ENCODE peak calls at places on chromosomes 4 and X, in five cellular contexts. One of them, this sample, is unnamed.

GRCh38 chr4:1179089-1179441 is 6.7 kb upstream of the SPON2 start:
- DNase-seq in AG08396: no peak
- DNase-seq in BJ: no peak
- DNase-seq in GM04503: no peak
- DNase-seq in ELF-1: no peak
- DNase-seq in this sample: no peak

GRCh38 chr4:52618795-52619590 is 40.1 kb downstream of the USP46 start:
- DNase-seq in AG08396: no peak
- DNase-seq in BJ: no peak
- DNase-seq in GM04503: no peak
- DNase-seq in ELF-1: peak; percentile 65
- DNase-seq in this sample: no peak

GRCh38 chr4:189177130-189177529 is 763.5 kb upstream of the FRG1 start:
- DNase-seq in AG08396: no peak
- DNase-seq in BJ: no peak
- DNase-seq in GM04503: no peak
- DNase-seq in ELF-1: no peak
- DNase-seq in this sample: no peak

GRCh38 chrX:46208225-46208854 is 336.9 kb downstream of the ZNF674 start:
- DNase-seq in AG08396: no peak
- DNase-seq in BJ: peak; percentile 48
- DNase-seq in GM04503: peak; percentile 25
- DNase-seq in ELF-1: no peak
- DNase-seq in this sample: no peak

GRCh38 chr4:138162259-138162658 is 79.9 kb downstream of the SLC7A11 start:
- DNase-seq in AG08396: no peak
- DNase-seq in BJ: no peak
- DNase-seq in GM04503: no peak
- DNase-seq in ELF-1: no peak
- DNase-seq in this sample: no peak

GRCh38 chr4:146369446-146369845 is 152.3 kb downstream of the SLC10A7 start:
- DNase-seq in AG08396: no peak
- DNase-seq in BJ: no peak
- DNase-seq in GM04503: no peak
- DNase-seq in ELF-1: no peak
- DNase-seq in this sample: no peak

GRCh38 chrX:72094894-72095293 is 36.8 kb downstream of the RTL5 start:
- DNase-seq in AG08396: peak; percentile 16
- DNase-seq in BJ: no peak
- DNase-seq in GM04503: no peak
- DNase-seq in ELF-1: peak; percentile 44
- DNase-seq in this sample: no peak

GRCh38 chrX:117972681-117973080 is 143.9 kb downstream of the KLHL13 start:
- DNase-seq in AG08396: peak; percentile 8
- DNase-seq in BJ: no peak
- DNase-seq in GM04503: no peak
- DNase-seq in ELF-1: peak; percentile 23
- DNase-seq in this sample: no peak

GRCh38 chr4:94127707-94128328 is 79.8 kb upstream of the SMARCAD1 start:
- DNase-seq in AG08396: peak; percentile 22
- DNase-seq in BJ: no peak
- DNase-seq in GM04503: no peak
- DNase-seq in ELF-1: no peak
- DNase-seq in this sample: no peak

GRCh38 chr4:7154351-7154981 is 37.9 kb upstream of the SORCS2 start:
- DNase-seq in AG08396: no peak
- DNase-seq in BJ: no peak
- DNase-seq in GM04503: no peak
- DNase-seq in ELF-1: no peak
- DNase-seq in this sample: no peak

GRCh38 chrX:112668476-112669404 is 11.0 kb downstream of the LHFPL1 start:
- DNase-seq in AG08396: no peak
- DNase-seq in BJ: no peak
- DNase-seq in GM04503: no peak
- DNase-seq in ELF-1: peak; percentile 30
- DNase-seq in this sample: no peak

GRCh38 chrX:41145920-41146608 is 60.8 kb downstream of the USP9X start:
- DNase-seq in AG08396: peak; percentile 45
- DNase-seq in BJ: peak; percentile 65
- DNase-seq in GM04503: peak; percentile 85
- DNase-seq in ELF-1: no peak
- DNase-seq in this sample: no peak

GRCh38 chr4:180811556-180811955 is 1431.6 kb upstream of the TENM3 start:
- DNase-seq in AG08396: no peak
- DNase-seq in BJ: no peak
- DNase-seq in GM04503: no peak
- DNase-seq in ELF-1: no peak
- DNase-seq in this sample: no peak